ENCODE peak calls at places on chromosomes 3 and 15, in four cellular contexts. U is astrocyte of the spinal cord, A is BE2C, Q is coronary artery. M is an unnamed sample.

GRCh38 chr3:130939753-130940152 is 45.9 kb downstream of the ATP2C1 start:
- DNase-seq in U (no peak), A (no peak), Q (no peak), M (no peak)

GRCh38 chr3:150765949-150766720 is 3.2 kb upstream of the SIAH2 start:
- DNase-seq in U (peak), A (no peak), Q (no peak), M (no peak)

GRCh38 chr3:43477600-43477999 is 144.2 kb downstream of the ANO10 start:
- DNase-seq in U (no peak), A (no peak), Q (no peak), M (no peak)

GRCh38 chr15:35444557-35445204 is 101.3 kb downstream of the DPH6 start:
- DNase-seq in U (peak), A (peak), Q (no peak), M (no peak)

GRCh38 chr3:111676177-111677021 is 81.3 kb upstream of the ZBED2 start:
- DNase-seq in U (peak), A (no peak), Q (no peak), M (no peak)

GRCh38 chr3:126291537-126291936 is 65.7 kb downstream of the KLF15 start:
- DNase-seq in U (no peak), A (no peak), Q (no peak), M (no peak)

GRCh38 chr3:4976109-4976508 is 3.1 kb upstream of the BHLHE40 start:
- DNase-seq in U (peak), A (peak), Q (no peak), M (no peak)

GRCh38 chr3:5226783-5227182 is 39.3 kb downstream of the EDEM1 start:
- DNase-seq in U (peak), A (no peak), Q (no peak), M (no peak)

GRCh38 chr3:36418296-36418695 is 38.0 kb downstream of the STAC start:
- DNase-seq in U (peak), A (no peak), Q (no peak), M (no peak)

GRCh38 chr3:51813539-51813938 is 34.5 kb upstream of the IQCF6 start:
- DNase-seq in U (no peak), A (peak), Q (no peak), M (no peak)

GRCh38 chr3:154188846-154189245 is 67.7 kb downstream of the ARHGEF26 start:
- DNase-seq in U (no peak), A (no peak), Q (no peak), M (no peak)

GRCh38 chr3:177193706-177194268 is 3.5 kb downstream of the TBL1XR1 start:
- DNase-seq in U (no peak), A (no peak), Q (no peak), M (no peak)

GRCh38 chr15:71599404-71600225 is 210.7 kb upstream of the NR2E3 start:
- DNase-seq in U (peak), A (no peak), Q (no peak), M (no peak)

GRCh38 chr3:37601832-37602231 is 259.8 kb upstream of the CTDSPL start:
- DNase-seq in U (no peak), A (no peak), Q (no peak), M (no peak)

GRCh38 chr3:63343674-63344073 is 65.6 kb downstream of the SYNPR start:
- DNase-seq in U (peak), A (peak), Q (no peak), M (peak)

GRCh38 chr15:37765809-37766208 is 168.6 kb upstream of the TMCO5A start:
- DNase-seq in U (peak), A (no peak), Q (no peak), M (no peak)

GRCh38 chr15:52558196-52558595 is 10.6 kb downstream of the ARPP19 start:
- DNase-seq in U (peak), A (no peak), Q (no peak), M (no peak)

GRCh38 chr3:152517517-152517916 is 248.8 kb downstream of the MBNL1 start:
- DNase-seq in U (no peak), A (no peak), Q (no peak), M (no peak)

GRCh38 chr3:131704084-131704483 is 201.3 kb upstream of the MRPL3 start:
- DNase-seq in U (peak), A (no peak), Q (no peak), M (no peak)

GRCh38 chr3:21056293-21056692 is 694.7 kb downstream of the ZNF385D start:
- DNase-seq in U (no peak), A (no peak), Q (no peak), M (no peak)

GRCh38 chr3:50242778-50243551 is 7.0 kb downstream of the GNAI2 start:
- DNase-seq in U (peak), A (no peak), Q (no peak), M (no peak)

GRCh38 chr3:66800941-66801545 is 197.1 kb upstream of the KBTBD8 start:
- DNase-seq in U (peak), A (no peak), Q (no peak), M (no peak)

GRCh38 chr15:58525926-58526538 is 94.2 kb downstream of the LIPC start:
- DNase-seq in U (no peak), A (no peak), Q (no peak), M (no peak)

GRCh38 chr3:32703491-32703968 is 18.5 kb downstream of the CNOT10 start:
- DNase-seq in U (peak), A (no peak), Q (no peak), M (no peak)

GRCh38 chr3:169999433-169999832 is 32.8 kb downstream of the SEC62 start:
- DNase-seq in U (no peak), A (no peak), Q (no peak), M (no peak)

GRCh38 chr3:105365171-105365535 is 1.6 kb upstream of the ALCAM start:
- DNase-seq in U (peak), A (no peak), Q (no peak), M (no peak)

GRCh38 chr15:61755461-61755860 is 304.8 kb downstream of the VPS13C start:
- DNase-seq in U (no peak), A (no peak), Q (no peak), M (no peak)

GRCh38 chr15:67736810-67737209 is 88.5 kb upstream of the SKOR1 start:
- DNase-seq in U (no peak), A (no peak), Q (no peak), M (no peak)

GRCh38 chr3:182713743-182714517 is 79.4 kb upstream of the ATP11B start:
- DNase-seq in U (peak), A (no peak), Q (no peak), M (no peak)

GRCh38 chr3:115986555-115987207 is 363.4 kb downstream of the GAP43 start:
- DNase-seq in U (peak), A (peak), Q (no peak), M (no peak)
- TF ChIP-seq CTCF in U (peak), A (peak), Q (no peak), M (peak)

DNA sequence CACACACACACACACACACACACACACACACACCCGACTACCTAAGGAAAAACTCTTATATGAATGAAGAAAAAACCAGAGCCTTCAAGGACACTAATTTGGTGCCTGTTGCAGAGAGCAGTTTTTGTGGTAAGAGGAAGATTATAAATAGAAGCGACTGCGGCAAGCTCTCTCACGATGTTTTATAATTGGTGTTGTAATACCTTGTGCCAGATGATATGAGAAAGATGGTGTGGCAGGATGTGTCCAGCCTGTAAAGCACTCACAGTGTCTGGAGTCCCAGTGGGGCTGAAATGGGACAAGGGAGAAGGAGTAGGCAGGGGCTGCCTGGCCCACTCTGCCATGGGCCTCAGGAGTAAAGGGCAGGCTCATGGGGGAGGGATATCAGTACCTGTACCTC is 839.9 kb downstream of the AGBL1 start:
- DNase-seq in U (no peak), A (no peak), Q (no peak), M (no peak)
- TF ChIP-seq CTCF in U (no peak), A (no peak), Q (no peak), M (no peak)

GRCh38 chr3:14717307-14717706 is 42.4 kb downstream of the C3orf20 start:
- DNase-seq in U (no peak), A (no peak), Q (no peak), M (no peak)
- TF ChIP-seq CTCF in U (no peak), A (no peak), Q (no peak), M (no peak)

DNA sequence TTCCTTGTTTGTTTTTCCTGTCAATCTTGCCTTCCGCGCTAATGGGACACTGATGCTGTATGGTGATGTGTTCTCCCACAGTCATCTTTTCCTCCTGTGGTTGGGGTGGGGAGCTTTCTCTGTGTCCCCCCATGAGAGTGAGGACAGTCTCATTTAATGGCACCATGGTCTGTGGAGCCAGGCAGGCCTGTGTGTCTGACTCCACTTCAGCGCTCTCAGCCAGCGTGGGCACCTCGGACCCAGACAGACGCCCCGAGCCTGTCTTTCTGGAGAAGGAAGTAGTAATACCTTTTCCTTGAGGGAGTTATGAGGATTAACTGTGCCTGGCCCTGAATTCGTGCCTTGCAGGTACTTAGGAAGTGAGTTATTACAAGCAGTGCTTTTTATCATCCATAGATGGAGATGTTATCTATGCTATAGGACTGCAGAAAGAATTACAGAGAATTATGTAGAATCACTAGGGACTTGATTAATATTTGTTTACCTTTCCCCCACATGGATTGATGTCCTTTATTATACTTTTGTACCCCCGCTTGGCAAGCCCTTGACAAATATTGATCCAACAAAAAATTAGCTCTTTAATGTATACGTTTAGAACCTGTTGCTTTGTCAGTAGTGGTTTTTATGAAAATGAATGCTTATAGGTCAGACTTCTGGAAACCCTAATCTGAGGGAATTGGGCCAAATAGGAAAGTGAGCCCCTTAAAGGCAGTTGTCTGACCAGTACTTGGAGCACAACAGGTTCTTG is 152.4 kb downstream of the PGPEP1L start:
- DNase-seq in U (no peak), A (no peak), Q (no peak), M (no peak)
- TF ChIP-seq CTCF in U (no peak), A (no peak), Q (no peak), M (no peak)

DNA sequence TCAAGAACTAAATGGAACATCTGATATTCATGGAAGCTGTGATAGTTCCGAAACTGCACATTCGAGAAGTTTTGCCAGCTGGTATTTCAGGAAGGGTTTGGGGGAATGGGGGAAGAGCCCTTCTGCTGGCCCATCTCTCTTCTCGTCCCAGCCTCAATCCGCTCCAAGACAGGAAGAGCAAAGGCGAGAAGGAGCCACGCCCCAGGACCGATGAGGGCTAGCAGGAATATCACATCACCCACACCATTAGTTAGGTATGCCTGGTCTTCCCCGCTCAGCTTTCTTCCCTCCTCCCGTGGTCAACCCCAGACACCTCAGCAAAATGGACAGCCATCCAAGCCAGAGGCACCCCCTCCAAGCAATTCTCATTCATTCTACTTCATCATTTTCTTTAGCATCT is 14.9 kb upstream of the PCSK6 start:
- DNase-seq in U (no peak), A (no peak), Q (no peak), M (no peak)
- TF ChIP-seq CTCF in U (no peak), A (no peak), Q (no peak), M (no peak)

GRCh38 chr3:116614795-116615362 is 94.7 kb upstream of the TUSC7 start:
- DNase-seq in U (no peak), A (no peak), Q (no peak), M (no peak)
- TF ChIP-seq CTCF in U (no peak), A (peak), Q (no peak), M (peak)

GRCh38 chr3:96331341-96331740 is 483.1 kb upstream of the EPHA6 start:
- DNase-seq in U (peak), A (peak), Q (no peak), M (no peak)
- TF ChIP-seq CTCF in U (no peak), A (peak), Q (no peak), M (peak)

GRCh38 chr3:12900885-12901411 is 59.6 kb upstream of the RPL32 start:
- DNase-seq in U (no peak), A (no peak), Q (no peak), M (no peak)

GRCh38 chr3:12903881-12904280 is 62.5 kb upstream of the RPL32 start:
- DNase-seq in U (no peak), A (no peak), Q (no peak), M (no peak)

GRCh38 chr3:12903000-12903800 is 61.8 kb upstream of the RPL32 start:
- DNase-seq in U (no peak), A (no peak), Q (no peak), M (no peak)

GRCh38 chr3:12902181-12902999 is 61.0 kb upstream of the RPL32 start:
- DNase-seq in U (no peak), A (no peak), Q (no peak), M (no peak)

DNA sequence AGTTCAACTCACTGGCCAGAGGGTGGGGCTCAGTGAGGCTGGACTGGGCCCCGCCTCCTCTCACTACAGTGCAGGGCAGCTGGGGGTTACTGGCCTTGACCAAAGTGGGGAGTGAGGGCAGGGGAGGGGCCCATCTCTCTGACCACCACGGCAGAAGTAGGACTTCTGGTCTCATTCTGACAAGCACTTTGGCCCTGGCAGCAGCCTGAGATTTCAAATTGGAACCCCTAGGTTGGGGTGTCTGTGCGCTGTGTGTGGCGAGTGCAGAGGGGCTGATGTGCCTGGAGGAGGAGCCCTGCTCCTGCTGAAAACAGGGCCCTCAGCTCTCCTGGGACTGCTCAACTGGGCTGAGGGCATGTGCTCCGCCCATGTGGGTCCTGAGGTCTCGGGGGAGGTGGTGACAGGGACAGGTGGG is 60.3 kb upstream of the RPL32 start:
- DNase-seq in U (no peak), A (peak), Q (no peak), M (no peak)
- TF ChIP-seq CTCF in U (peak), A (no peak), Q (no peak), M (no peak)